ENCODE peak calls at places on chromosome 16, in five cellular contexts. One of them, this sample, is unnamed.

GRCh38 chr16:65178151-65178550 is 56.3 kb upstream of the CDH11 start:
- DNase-seq in fibroblast of lung: peak; percentile 68
- DNase-seq in HCT116: no peak
- DNase-seq in neural progenitor cell: no peak
- DNase-seq in endothelial cell of umbilical vein: no peak
- DNase-seq in this sample: no peak

GRCh38 chr16:68093816-68094613 is 8.8 kb downstream of the NFATC3 start:
- DNase-seq in neural progenitor cell: peak; percentile 32
- DNase-seq in HCT116: no peak
- DNase-seq in fibroblast of lung: peak; percentile 40
- DNase-seq in endothelial cell of umbilical vein: no peak
- DNase-seq in this sample: peak; percentile 68

GRCh38 chr16:58492735-58493134 is 7.2 kb upstream of the NDRG4 start:
- DNase-seq in HCT116: no peak
- DNase-seq in endothelial cell of umbilical vein: no peak
- DNase-seq in neural progenitor cell: peak; percentile 54
- DNase-seq in fibroblast of lung: no peak
- DNase-seq in this sample: peak; percentile 60

GRCh38 chr16:58336332-58337089 is 41.7 kb upstream of the PRSS54 start:
- DNase-seq in neural progenitor cell: peak; percentile 87
- DNase-seq in fibroblast of lung: peak; percentile 50
- DNase-seq in endothelial cell of umbilical vein: peak; percentile 79
- DNase-seq in HCT116: peak; percentile 77
- DNase-seq in this sample: peak; percentile 95

GRCh38 chr16:12113581-12114375 is 137.2 kb downstream of the SNX29 start:
- DNase-seq in endothelial cell of umbilical vein: no peak
- DNase-seq in neural progenitor cell: no peak
- DNase-seq in fibroblast of lung: no peak
- DNase-seq in HCT116: no peak
- DNase-seq in this sample: no peak

GRCh38 chr16:50683689-50684374 is 2.7 kb upstream of the SNX20 start:
- DNase-seq in endothelial cell of umbilical vein: no peak
- DNase-seq in neural progenitor cell: no peak
- DNase-seq in HCT116: no peak
- DNase-seq in fibroblast of lung: no peak
- DNase-seq in this sample: no peak

GRCh38 chr16:85123891-85124635 is 11.8 kb upstream of the CIBAR2 start:
- DNase-seq in fibroblast of lung: peak; percentile 92
- DNase-seq in neural progenitor cell: peak; percentile 40
- DNase-seq in endothelial cell of umbilical vein: peak; percentile 70
- DNase-seq in HCT116: no peak
- DNase-seq in this sample: peak; percentile 68

GRCh38 chr16:80623376-80623775 is 82.6 kb downstream of the DYNLRB2 start:
- DNase-seq in fibroblast of lung: peak; percentile 65
- DNase-seq in neural progenitor cell: no peak
- DNase-seq in HCT116: no peak
- DNase-seq in endothelial cell of umbilical vein: peak; percentile 84
- DNase-seq in this sample: no peak

GRCh38 chr16:31451681-31452351 is 7.5 kb upstream of the ARMC5 start:
- DNase-seq in HCT116: peak; percentile 65
- DNase-seq in neural progenitor cell: peak; percentile 79
- DNase-seq in fibroblast of lung: peak; percentile 78
- DNase-seq in endothelial cell of umbilical vein: peak; percentile 56
- DNase-seq in this sample: peak; percentile 85

GRCh38 chr16:81650982-81651562 is 128.0 kb upstream of the PLCG2 start:
- DNase-seq in fibroblast of lung: peak; percentile 54
- DNase-seq in endothelial cell of umbilical vein: no peak
- DNase-seq in neural progenitor cell: peak; percentile 81
- DNase-seq in HCT116: no peak
- DNase-seq in this sample: peak; percentile 55

GRCh38 chr16:64478258-64478906 is 643.5 kb downstream of the CDH11 start:
- DNase-seq in neural progenitor cell: no peak
- DNase-seq in fibroblast of lung: peak; percentile 91
- DNase-seq in endothelial cell of umbilical vein: peak; percentile 90
- DNase-seq in HCT116: no peak
- DNase-seq in this sample: no peak

GRCh38 chr16:83215417-83216001 is 588.7 kb downstream of the CDH13 start:
- DNase-seq in endothelial cell of umbilical vein: peak; percentile 48
- DNase-seq in neural progenitor cell: peak; percentile 76
- DNase-seq in fibroblast of lung: peak; percentile 17
- DNase-seq in HCT116: peak; percentile 21
- DNase-seq in this sample: peak; percentile 92

GRCh38 chr16:27489906-27490305 is 59.8 kb downstream of the GTF3C1 start:
- DNase-seq in neural progenitor cell: no peak
- DNase-seq in fibroblast of lung: no peak
- DNase-seq in endothelial cell of umbilical vein: no peak
- DNase-seq in HCT116: no peak
- DNase-seq in this sample: no peak

GRCh38 chr16:72285324-72285723 is 113.4 kb upstream of the PMFBP1 start:
- DNase-seq in endothelial cell of umbilical vein: no peak
- DNase-seq in neural progenitor cell: no peak
- DNase-seq in HCT116: no peak
- DNase-seq in fibroblast of lung: no peak
- DNase-seq in this sample: peak; percentile 77

GRCh38 chr16:81707411-81708321 is 71.4 kb upstream of the PLCG2 start:
- DNase-seq in fibroblast of lung: peak; percentile 65
- DNase-seq in HCT116: no peak
- DNase-seq in endothelial cell of umbilical vein: peak; percentile 59
- DNase-seq in neural progenitor cell: no peak
- DNase-seq in this sample: no peak

GRCh38 chr16:22141746-22142145 is 20.6 kb upstream of the SDR42E2 start:
- DNase-seq in endothelial cell of umbilical vein: peak; percentile 6
- DNase-seq in HCT116: peak; percentile 21
- DNase-seq in neural progenitor cell: peak; percentile 59
- DNase-seq in fibroblast of lung: no peak
- DNase-seq in this sample: peak; percentile 81

GRCh38 chr16:35102780-35103403 is 1643.5 kb downstream of the TP53TG3F start:
- DNase-seq in neural progenitor cell: no peak
- DNase-seq in fibroblast of lung: no peak
- DNase-seq in endothelial cell of umbilical vein: no peak
- DNase-seq in HCT116: no peak
- DNase-seq in this sample: peak; percentile 16

GRCh38 chr16:86060381-86061317 is 161.7 kb downstream of the IRF8 start:
- DNase-seq in neural progenitor cell: no peak
- DNase-seq in endothelial cell of umbilical vein: no peak
- DNase-seq in fibroblast of lung: no peak
- DNase-seq in HCT116: no peak
- DNase-seq in this sample: no peak

GRCh38 chr16:19639986-19640421 is 78.0 kb downstream of the KNOP1 start:
- DNase-seq in endothelial cell of umbilical vein: no peak
- DNase-seq in HCT116: no peak
- DNase-seq in fibroblast of lung: peak; percentile 3
- DNase-seq in neural progenitor cell: no peak
- DNase-seq in this sample: no peak

GRCh38 chr16:75080205-75081029 is 36.2 kb downstream of the LDHD start:
- DNase-seq in neural progenitor cell: no peak
- DNase-seq in endothelial cell of umbilical vein: no peak
- DNase-seq in HCT116: no peak
- DNase-seq in fibroblast of lung: peak; percentile 78
- DNase-seq in this sample: no peak

GRCh38 chr16:81140930-81141780 is 45.0 kb upstream of the GCSH start:
- DNase-seq in endothelial cell of umbilical vein: no peak
- DNase-seq in HCT116: peak; percentile 45
- DNase-seq in fibroblast of lung: no peak
- DNase-seq in neural progenitor cell: peak; percentile 31
- DNase-seq in this sample: peak; percentile 75

GRCh38 chr16:56606688-56607618 is 1.4 kb upstream of the MT2A start:
- DNase-seq in endothelial cell of umbilical vein: peak; percentile 96
- DNase-seq in HCT116: peak; percentile 75
- DNase-seq in fibroblast of lung: peak; percentile 100
- DNase-seq in neural progenitor cell: no peak
- DNase-seq in this sample: peak; percentile 40

GRCh38 chr16:85334718-85335583 is 222.7 kb upstream of the CIBAR2 start:
- DNase-seq in neural progenitor cell: peak; percentile 85
- DNase-seq in HCT116: no peak
- DNase-seq in fibroblast of lung: peak; percentile 60
- DNase-seq in endothelial cell of umbilical vein: peak; percentile 49
- DNase-seq in this sample: peak; percentile 86

GRCh38 chr16:31143889-31144148 is 6.0 kb downstream of the PRSS36 start:
- DNase-seq in neural progenitor cell: no peak
- DNase-seq in endothelial cell of umbilical vein: no peak
- DNase-seq in HCT116: no peak
- DNase-seq in fibroblast of lung: no peak
- DNase-seq in this sample: no peak

GRCh38 chr16:29231231-29231630 is 175.3 kb downstream of the NPIPB11 start:
- DNase-seq in HCT116: no peak
- DNase-seq in neural progenitor cell: peak; percentile 7
- DNase-seq in fibroblast of lung: peak; percentile 24
- DNase-seq in endothelial cell of umbilical vein: no peak
- DNase-seq in this sample: no peak

GRCh38 chr16:10684541-10685151 is 10.1 kb downstream of the TEKT5 start:
- DNase-seq in HCT116: no peak
- DNase-seq in fibroblast of lung: no peak
- DNase-seq in neural progenitor cell: no peak
- DNase-seq in endothelial cell of umbilical vein: no peak
- DNase-seq in this sample: no peak

GRCh38 chr16:30741461-30741914 is 6.7 kb upstream of the PHKG2 start:
- DNase-seq in neural progenitor cell: no peak
- DNase-seq in HCT116: peak; percentile 68
- DNase-seq in endothelial cell of umbilical vein: peak; percentile 83
- DNase-seq in fibroblast of lung: peak; percentile 91
- DNase-seq in this sample: peak; percentile 60

DNA sequence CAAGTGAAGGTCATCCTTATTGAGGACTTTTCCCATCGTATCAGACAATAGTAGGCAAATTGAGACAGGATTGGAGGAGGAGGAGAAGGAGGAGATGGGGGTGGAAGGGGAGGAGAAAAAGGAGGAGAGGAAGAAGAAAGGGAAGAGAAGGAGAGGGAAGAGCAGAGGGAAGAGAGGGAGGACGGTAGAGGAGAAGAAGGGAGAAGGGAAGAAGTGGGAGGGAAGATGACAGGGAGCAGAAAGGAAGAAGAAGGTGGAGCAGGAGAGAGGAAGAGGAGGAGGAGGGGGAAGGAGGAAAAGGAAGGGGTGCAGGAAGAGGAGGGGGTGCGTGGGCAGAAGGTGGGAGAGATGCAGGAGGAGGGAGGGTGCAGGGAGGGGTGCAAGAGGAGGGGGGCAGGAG is 26.0 kb downstream of the ABCC6 start:
- DNase-seq in endothelial cell of umbilical vein: no peak
- DNase-seq in neural progenitor cell: no peak
- DNase-seq in HCT116: no peak
- DNase-seq in fibroblast of lung: no peak
- DNase-seq in this sample: no peak
- H2AFZ ChIP-seq in endothelial cell of umbilical vein: no peak overlapping the region
- H2AFZ ChIP-seq in neural progenitor cell: no peak overlapping the region
- H2AFZ ChIP-seq in HCT116: no peak overlapping the region
- H2AFZ ChIP-seq in fibroblast of lung: no peak overlapping the region
- H2AFZ ChIP-seq in this sample: no peak overlapping the region

DNA sequence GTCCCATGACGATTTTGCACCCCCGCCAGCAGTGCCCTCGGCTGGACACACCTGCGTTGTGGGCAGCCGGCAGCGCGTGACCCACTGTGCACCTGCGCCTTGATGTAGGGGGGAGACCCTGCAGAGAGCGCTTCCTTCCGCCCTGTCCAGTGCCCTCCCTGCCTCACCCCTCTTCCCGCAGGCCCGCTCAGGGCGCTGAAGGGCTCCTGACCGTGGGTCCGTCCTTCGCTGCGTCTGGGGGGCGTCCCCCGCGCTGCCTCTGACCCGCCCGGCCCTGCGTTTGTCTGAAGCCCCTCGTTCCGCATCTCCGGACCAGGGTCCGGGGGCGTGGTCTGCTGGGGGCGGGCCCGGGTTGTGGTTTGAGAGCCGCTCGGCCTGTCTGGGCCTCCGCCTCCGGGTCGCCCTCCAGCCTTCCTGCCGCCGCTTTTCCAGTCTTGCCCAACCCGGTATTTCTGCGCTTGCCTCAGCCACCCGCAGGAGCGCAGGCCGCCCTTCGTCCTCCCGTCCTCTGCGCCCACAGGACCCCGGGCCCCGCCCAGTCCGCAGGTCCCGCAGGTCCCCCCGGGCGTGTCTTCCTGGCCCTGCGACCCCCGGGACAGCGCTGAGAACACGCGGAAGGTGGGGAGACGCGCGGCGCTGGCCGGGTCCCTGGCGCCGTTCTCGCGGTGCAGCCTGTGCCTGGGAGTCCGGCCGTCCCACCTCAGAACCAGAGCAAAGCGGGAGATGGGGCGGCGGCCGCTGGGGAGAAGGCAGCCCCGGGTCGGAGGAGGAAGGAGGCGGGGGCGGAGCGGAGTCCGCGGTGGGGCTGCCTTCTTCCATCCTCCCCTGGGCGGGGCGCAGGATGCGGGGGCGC is 4.0 kb upstream of the IL17C start:
- DNase-seq in neural progenitor cell: peak; percentile 83
- DNase-seq in fibroblast of lung: peak; percentile 18
- DNase-seq in HCT116: no peak
- DNase-seq in endothelial cell of umbilical vein: peak; percentile 44
- DNase-seq in this sample: peak; percentile 90
- H2AFZ ChIP-seq in neural progenitor cell: no peak overlapping the region
- H2AFZ ChIP-seq in fibroblast of lung: no peak overlapping the region
- H2AFZ ChIP-seq in HCT116: no peak overlapping the region
- H2AFZ ChIP-seq in endothelial cell of umbilical vein: peak overlapping the region; percentile 18
- H2AFZ ChIP-seq in this sample: peak overlapping the region; percentile 78

GRCh38 chr16:3262517-3262916 is 6.1 kb upstream of the MEFV start:
- DNase-seq in HCT116: no peak
- DNase-seq in neural progenitor cell: no peak
- DNase-seq in fibroblast of lung: no peak
- DNase-seq in endothelial cell of umbilical vein: no peak
- DNase-seq in this sample: no peak

GRCh38 chr16:3264137-3265036 is 8.0 kb upstream of the MEFV start:
- DNase-seq in endothelial cell of umbilical vein: peak; percentile 98
- DNase-seq in HCT116: peak; percentile 94
- DNase-seq in neural progenitor cell: peak; percentile 98
- DNase-seq in fibroblast of lung: peak; percentile 99
- DNase-seq in this sample: peak; percentile 98

GRCh38 chr16:3268294-3268693 is 11.9 kb upstream of the MEFV start:
- DNase-seq in HCT116: no peak
- DNase-seq in fibroblast of lung: no peak
- DNase-seq in endothelial cell of umbilical vein: no peak
- DNase-seq in neural progenitor cell: no peak
- DNase-seq in this sample: no peak

DNA sequence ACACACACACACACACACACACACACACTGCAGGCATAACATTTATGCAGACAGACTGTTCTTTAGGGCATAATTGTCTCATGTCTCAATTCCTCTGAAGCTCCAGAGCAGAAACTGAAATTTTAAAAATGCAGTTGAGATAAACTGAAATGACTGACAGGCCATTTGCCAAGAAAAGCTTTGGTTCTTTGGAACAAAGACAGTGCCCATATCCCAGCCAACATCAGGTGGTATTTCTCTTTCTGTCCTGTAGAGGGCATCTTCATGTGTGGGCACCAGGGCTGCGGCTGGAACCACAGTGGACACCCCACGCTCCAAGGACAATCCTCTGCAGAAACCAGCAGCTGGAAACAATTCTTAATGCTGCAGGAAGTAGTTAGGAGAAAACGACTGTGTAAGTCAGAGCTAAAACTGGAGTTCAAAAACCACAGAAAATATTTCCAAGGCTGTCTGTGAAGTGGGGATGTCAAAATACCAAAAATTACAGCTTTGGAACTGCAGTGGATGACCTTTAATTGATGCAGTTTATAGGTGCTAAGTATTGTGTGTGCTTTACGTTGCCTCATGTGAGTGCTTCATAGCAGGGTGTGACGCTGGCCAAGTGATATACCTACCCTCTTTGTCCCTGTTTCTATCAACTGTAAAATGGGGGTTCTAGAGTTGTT is 10.6 kb upstream of the MEFV start:
- DNase-seq in fibroblast of lung: peak; percentile 64
- DNase-seq in endothelial cell of umbilical vein: peak; percentile 48
- DNase-seq in HCT116: peak; percentile 29
- DNase-seq in neural progenitor cell: peak; percentile 18
- DNase-seq in this sample: peak; percentile 66
- H2AFZ ChIP-seq in fibroblast of lung: no peak overlapping the region
- H2AFZ ChIP-seq in endothelial cell of umbilical vein: no peak overlapping the region
- H2AFZ ChIP-seq in HCT116: no peak overlapping the region
- H2AFZ ChIP-seq in neural progenitor cell: no peak overlapping the region
- H2AFZ ChIP-seq in this sample: no peak overlapping the region

GRCh38 chr16:48947371-48947713 is 334.3 kb downstream of the CBLN1 start:
- DNase-seq in neural progenitor cell: no peak
- DNase-seq in HCT116: no peak
- DNase-seq in fibroblast of lung: no peak
- DNase-seq in endothelial cell of umbilical vein: no peak
- DNase-seq in this sample: no peak
- H2AFZ ChIP-seq in neural progenitor cell: no peak overlapping the region
- H2AFZ ChIP-seq in HCT116: peak overlapping the region; percentile 61
- H2AFZ ChIP-seq in fibroblast of lung: no peak overlapping the region
- H2AFZ ChIP-seq in endothelial cell of umbilical vein: no peak overlapping the region
- H2AFZ ChIP-seq in this sample: no peak overlapping the region